ENCODE peak calls at places on chromosomes 3 and 15, in eight cellular contexts. One of them, this sample, is unnamed. For H3K27me3, the result is how much of the 10 kb centered on the place peaks cover.

GRCh38 chr15:58462973-58463663 is 31.3 kb downstream of the LIPC start:
- DNase-seq in esophagus muscularis mucosa: no peak
- DNase-seq in cardiac muscle cell: no peak
- DNase-seq in heart left ventricle: no peak
- DNase-seq in lower lobe of right lung: no peak
- DNase-seq in SJSA1: no peak
- DNase-seq in fibroblast of lung: no peak
- DNase-seq in left ventricle myocardium inferior: no peak
- DNase-seq in this sample: no peak

GRCh38 chr3:160665784-160666526 is 11.0 kb upstream of the ARL14 start:
- DNase-seq in SJSA1: peak
- DNase-seq in fibroblast of lung: peak
- DNase-seq in esophagus muscularis mucosa: no peak
- DNase-seq in left ventricle myocardium inferior: no peak
- DNase-seq in heart left ventricle: no peak
- DNase-seq in cardiac muscle cell: peak
- DNase-seq in lower lobe of right lung: no peak
- DNase-seq in this sample: no peak

GRCh38 chr3:194808709-194809108 is 123.0 kb downstream of the FAM43A start:
- DNase-seq in cardiac muscle cell: no peak
- DNase-seq in left ventricle myocardium inferior: no peak
- DNase-seq in esophagus muscularis mucosa: no peak
- DNase-seq in heart left ventricle: no peak
- DNase-seq in lower lobe of right lung: no peak
- DNase-seq in SJSA1: peak
- DNase-seq in fibroblast of lung: peak
- DNase-seq in this sample: no peak

GRCh38 chr3:16533928-16534913 is 20.7 kb upstream of the RFTN1 start:
- DNase-seq in esophagus muscularis mucosa: no peak
- DNase-seq in cardiac muscle cell: no peak
- DNase-seq in SJSA1: no peak
- DNase-seq in lower lobe of right lung: no peak
- DNase-seq in fibroblast of lung: no peak
- DNase-seq in heart left ventricle: no peak
- DNase-seq in left ventricle myocardium inferior: no peak
- DNase-seq in this sample: no peak

GRCh38 chr15:82764740-82765139 is 41.1 kb downstream of the FSD2 start:
- DNase-seq in esophagus muscularis mucosa: no peak
- DNase-seq in fibroblast of lung: no peak
- DNase-seq in SJSA1: no peak
- DNase-seq in heart left ventricle: no peak
- DNase-seq in left ventricle myocardium inferior: no peak
- DNase-seq in cardiac muscle cell: no peak
- DNase-seq in lower lobe of right lung: no peak
- DNase-seq in this sample: no peak

GRCh38 chr3:57961828-57962447 is 46.3 kb upstream of the FLNB start:
- DNase-seq in heart left ventricle: no peak
- DNase-seq in SJSA1: no peak
- DNase-seq in cardiac muscle cell: peak
- DNase-seq in left ventricle myocardium inferior: no peak
- DNase-seq in fibroblast of lung: peak
- DNase-seq in lower lobe of right lung: no peak
- DNase-seq in esophagus muscularis mucosa: no peak
- DNase-seq in this sample: no peak

GRCh38 chr3:15241341-15241740 is 35.3 kb downstream of the CAPN7 start:
- DNase-seq in cardiac muscle cell: peak
- DNase-seq in SJSA1: no peak
- DNase-seq in lower lobe of right lung: no peak
- DNase-seq in left ventricle myocardium inferior: no peak
- DNase-seq in fibroblast of lung: peak
- DNase-seq in esophagus muscularis mucosa: no peak
- DNase-seq in heart left ventricle: no peak
- DNase-seq in this sample: no peak

GRCh38 chr3:197305854-197306253 is 7.4 kb upstream of the DLG1 start:
- DNase-seq in esophagus muscularis mucosa: no peak
- DNase-seq in left ventricle myocardium inferior: no peak
- DNase-seq in fibroblast of lung: peak
- DNase-seq in lower lobe of right lung: no peak
- DNase-seq in SJSA1: no peak
- DNase-seq in cardiac muscle cell: peak
- DNase-seq in heart left ventricle: no peak
- DNase-seq in this sample: no peak

GRCh38 chr3:133890972-133891644 is 4.6 kb downstream of the RAB6B start:
- DNase-seq in fibroblast of lung: no peak
- DNase-seq in cardiac muscle cell: no peak
- DNase-seq in SJSA1: no peak
- DNase-seq in lower lobe of right lung: no peak
- DNase-seq in heart left ventricle: no peak
- DNase-seq in esophagus muscularis mucosa: peak
- DNase-seq in left ventricle myocardium inferior: no peak
- DNase-seq in this sample: no peak

GRCh38 chr3:28949580-28949979 is 331.3 kb upstream of the RBMS3 start:
- DNase-seq in cardiac muscle cell: no peak
- DNase-seq in lower lobe of right lung: no peak
- DNase-seq in SJSA1: no peak
- DNase-seq in heart left ventricle: no peak
- DNase-seq in left ventricle myocardium inferior: no peak
- DNase-seq in fibroblast of lung: no peak
- DNase-seq in esophagus muscularis mucosa: no peak
- DNase-seq in this sample: no peak

GRCh38 chr3:194312743-194313281 is 38.3 kb downstream of the CPN2 start:
- DNase-seq in cardiac muscle cell: peak
- DNase-seq in left ventricle myocardium inferior: no peak
- DNase-seq in heart left ventricle: no peak
- DNase-seq in SJSA1: no peak
- DNase-seq in lower lobe of right lung: no peak
- DNase-seq in fibroblast of lung: peak
- DNase-seq in esophagus muscularis mucosa: peak
- DNase-seq in this sample: peak

GRCh38 chr3:45479627-45480026 is 91.3 kb downstream of the LARS2 start:
- DNase-seq in fibroblast of lung: peak
- DNase-seq in left ventricle myocardium inferior: no peak
- DNase-seq in heart left ventricle: no peak
- DNase-seq in lower lobe of right lung: no peak
- DNase-seq in esophagus muscularis mucosa: no peak
- DNase-seq in cardiac muscle cell: peak
- DNase-seq in SJSA1: peak
- DNase-seq in this sample: no peak

GRCh38 chr3:59802045-59802444 is 752.2 kb upstream of the CFAP20DC start:
- DNase-seq in SJSA1: no peak
- DNase-seq in left ventricle myocardium inferior: no peak
- DNase-seq in esophagus muscularis mucosa: no peak
- DNase-seq in lower lobe of right lung: no peak
- DNase-seq in cardiac muscle cell: no peak
- DNase-seq in heart left ventricle: no peak
- DNase-seq in fibroblast of lung: no peak
- DNase-seq in this sample: no peak

GRCh38 chr3:63960048-63960711 is 48.0 kb upstream of the SCAANT1 start:
- DNase-seq in heart left ventricle: peak
- DNase-seq in fibroblast of lung: peak
- DNase-seq in esophagus muscularis mucosa: no peak
- DNase-seq in left ventricle myocardium inferior: no peak
- DNase-seq in SJSA1: peak
- DNase-seq in lower lobe of right lung: no peak
- DNase-seq in cardiac muscle cell: peak
- DNase-seq in this sample: no peak

GRCh38 chr15:90201150-90201943 is at the start of gene SEMA4B:
- DNase-seq in SJSA1: peak
- DNase-seq in left ventricle myocardium inferior: peak
- DNase-seq in fibroblast of lung: peak
- DNase-seq in esophagus muscularis mucosa: no peak
- DNase-seq in lower lobe of right lung: peak
- DNase-seq in cardiac muscle cell: peak
- DNase-seq in heart left ventricle: peak
- DNase-seq in this sample: peak

GRCh38 chr3:14278265-14278798 is 99.7 kb downstream of the LSM3 start:
- DNase-seq in fibroblast of lung: no peak
- DNase-seq in esophagus muscularis mucosa: no peak
- DNase-seq in heart left ventricle: no peak
- DNase-seq in left ventricle myocardium inferior: no peak
- DNase-seq in lower lobe of right lung: no peak
- DNase-seq in cardiac muscle cell: no peak
- DNase-seq in SJSA1: no peak
- DNase-seq in this sample: no peak

GRCh38 chr3:148873270-148873927 is 8.3 kb downstream of the CPA3 start:
- DNase-seq in left ventricle myocardium inferior: no peak
- DNase-seq in SJSA1: no peak
- DNase-seq in esophagus muscularis mucosa: no peak
- DNase-seq in cardiac muscle cell: no peak
- DNase-seq in heart left ventricle: no peak
- DNase-seq in lower lobe of right lung: no peak
- DNase-seq in fibroblast of lung: peak
- DNase-seq in this sample: no peak

GRCh38 chr15:48766196-48766595 is 44.7 kb downstream of the CEP152 start:
- DNase-seq in esophagus muscularis mucosa: no peak
- DNase-seq in heart left ventricle: no peak
- DNase-seq in lower lobe of right lung: no peak
- DNase-seq in cardiac muscle cell: peak
- DNase-seq in fibroblast of lung: peak
- DNase-seq in SJSA1: no peak
- DNase-seq in left ventricle myocardium inferior: no peak
- DNase-seq in this sample: no peak

DNA sequence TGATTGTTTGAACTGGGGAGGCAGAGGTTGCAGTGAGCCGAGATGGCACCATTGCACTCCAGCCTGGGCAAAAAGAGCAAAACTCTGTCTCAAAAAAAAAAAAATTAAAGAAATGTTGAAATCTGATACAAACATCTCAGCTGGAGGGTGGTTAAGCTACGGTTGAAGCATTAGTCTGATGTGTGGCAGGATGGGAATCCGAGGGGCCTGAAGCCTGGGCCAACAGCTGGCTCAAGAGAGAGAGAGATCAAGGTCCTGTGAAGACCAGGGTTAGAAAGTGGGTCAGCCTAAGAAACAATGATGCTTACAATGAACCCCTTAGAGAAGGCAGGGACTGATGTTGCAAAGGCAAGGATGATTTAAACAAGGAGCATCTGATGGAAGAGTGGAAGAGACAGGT is 69.8 kb downstream of the CD200R1L start:
- DNase-seq in cardiac muscle cell: no peak
- DNase-seq in lower lobe of right lung: no peak
- DNase-seq in SJSA1: no peak
- DNase-seq in heart left ventricle: no peak
- DNase-seq in fibroblast of lung: no peak
- DNase-seq in left ventricle myocardium inferior: no peak
- DNase-seq in esophagus muscularis mucosa: no peak
- DNase-seq in this sample: no peak
- H3K27ac ChIP-seq in cardiac muscle cell: no peak
- H3K27ac ChIP-seq in lower lobe of right lung: no peak
- H3K27ac ChIP-seq in SJSA1: no peak
- H3K27ac ChIP-seq in heart left ventricle: no peak
- H3K27ac ChIP-seq in fibroblast of lung: peak
- H3K27ac ChIP-seq in left ventricle myocardium inferior: peak
- H3K27ac ChIP-seq in esophagus muscularis mucosa: peak
- H3K27ac ChIP-seq in this sample: no peak

GRCh38 chr15:65374831-65375401 is 2.9 kb downstream of the IGDCC3 start:
- DNase-seq in left ventricle myocardium inferior: no peak
- DNase-seq in cardiac muscle cell: no peak
- DNase-seq in lower lobe of right lung: no peak
- DNase-seq in SJSA1: no peak
- DNase-seq in esophagus muscularis mucosa: no peak
- DNase-seq in fibroblast of lung: peak
- DNase-seq in heart left ventricle: no peak
- DNase-seq in this sample: peak

GRCh38 chr15:65376767-65377104 is 1.1 kb downstream of the IGDCC3 start:
- DNase-seq in cardiac muscle cell: peak
- DNase-seq in heart left ventricle: no peak
- DNase-seq in left ventricle myocardium inferior: no peak
- DNase-seq in fibroblast of lung: no peak
- DNase-seq in esophagus muscularis mucosa: no peak
- DNase-seq in SJSA1: no peak
- DNase-seq in lower lobe of right lung: no peak
- DNase-seq in this sample: no peak

GRCh38 chr15:65374334-65374733 is 3.5 kb downstream of the IGDCC3 start:
- DNase-seq in cardiac muscle cell: no peak
- DNase-seq in left ventricle myocardium inferior: no peak
- DNase-seq in SJSA1: no peak
- DNase-seq in fibroblast of lung: no peak
- DNase-seq in heart left ventricle: no peak
- DNase-seq in lower lobe of right lung: no peak
- DNase-seq in esophagus muscularis mucosa: no peak
- DNase-seq in this sample: no peak

GRCh38 chr15:65377105-65377975 is 462 bp downstream of the IGDCC3 start:
- DNase-seq in left ventricle myocardium inferior: no peak
- DNase-seq in SJSA1: peak
- DNase-seq in fibroblast of lung: peak
- DNase-seq in cardiac muscle cell: peak
- DNase-seq in lower lobe of right lung: no peak
- DNase-seq in esophagus muscularis mucosa: no peak
- DNase-seq in heart left ventricle: no peak
- DNase-seq in this sample: peak

DNA sequence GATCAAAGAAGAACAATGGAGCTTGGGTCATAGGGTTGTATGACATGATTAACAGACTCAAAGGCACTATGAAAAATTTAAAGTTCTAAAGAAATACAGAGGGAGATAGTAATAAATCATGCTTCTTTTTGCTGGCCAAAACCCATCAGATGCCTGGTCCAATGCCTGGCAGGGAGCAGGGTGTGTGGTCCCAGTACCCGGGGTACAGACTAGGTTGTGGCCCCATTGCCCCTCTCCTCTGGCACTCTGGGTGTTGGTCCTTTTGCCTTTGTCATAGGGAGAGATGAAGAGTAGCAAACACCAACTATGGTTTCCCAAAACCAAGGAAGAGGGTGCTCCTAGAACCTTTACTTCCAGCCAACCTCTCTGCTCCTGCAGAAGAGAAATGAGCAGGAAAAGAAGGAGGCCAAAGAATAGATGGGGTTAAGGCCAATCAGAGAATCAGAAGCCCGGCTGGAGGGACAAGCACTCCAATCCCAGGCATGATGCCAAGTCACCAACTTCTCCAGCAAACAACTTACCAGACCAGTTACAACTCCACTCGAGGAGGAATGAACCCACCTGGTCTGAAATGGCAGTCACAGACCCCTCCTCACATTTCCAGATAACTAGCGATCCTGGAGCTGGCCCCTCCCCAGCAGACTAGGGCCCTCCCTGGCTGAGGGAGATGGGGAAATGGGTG is 1.8 kb downstream of the IGDCC3 start:
- DNase-seq in fibroblast of lung: no peak
- DNase-seq in left ventricle myocardium inferior: no peak
- DNase-seq in SJSA1: no peak
- DNase-seq in heart left ventricle: no peak
- DNase-seq in cardiac muscle cell: no peak
- DNase-seq in esophagus muscularis mucosa: no peak
- DNase-seq in lower lobe of right lung: no peak
- DNase-seq in this sample: peak
- H3K27me3 ChIP-seq in fibroblast of lung: under half
- H3K27me3 ChIP-seq in left ventricle myocardium inferior: half or more
- H3K27me3 ChIP-seq in SJSA1: half or more
- H3K27me3 ChIP-seq in heart left ventricle: under half
- H3K27me3 ChIP-seq in cardiac muscle cell: under half
- H3K27me3 ChIP-seq in esophagus muscularis mucosa: under half
- H3K27me3 ChIP-seq in lower lobe of right lung: half or more
- H3K27me3 ChIP-seq in this sample: half or more

GRCh38 chr3:172530566-172530965 is 7.3 kb upstream of the TNFSF10 start:
- DNase-seq in cardiac muscle cell: peak
- DNase-seq in lower lobe of right lung: no peak
- DNase-seq in fibroblast of lung: peak
- DNase-seq in esophagus muscularis mucosa: no peak
- DNase-seq in left ventricle myocardium inferior: no peak
- DNase-seq in heart left ventricle: no peak
- DNase-seq in SJSA1: no peak
- DNase-seq in this sample: no peak
- H3K27ac ChIP-seq in cardiac muscle cell: no peak
- H3K27ac ChIP-seq in lower lobe of right lung: peak
- H3K27ac ChIP-seq in fibroblast of lung: no peak
- H3K27ac ChIP-seq in esophagus muscularis mucosa: no peak
- H3K27ac ChIP-seq in left ventricle myocardium inferior: no peak
- H3K27ac ChIP-seq in heart left ventricle: no peak
- H3K27ac ChIP-seq in SJSA1: no peak
- H3K27ac ChIP-seq in this sample: no peak

GRCh38 chr3:186511245-186511644 is 32.9 kb downstream of the CRYGS start:
- DNase-seq in fibroblast of lung: no peak
- DNase-seq in esophagus muscularis mucosa: no peak
- DNase-seq in heart left ventricle: no peak
- DNase-seq in SJSA1: no peak
- DNase-seq in left ventricle myocardium inferior: no peak
- DNase-seq in cardiac muscle cell: no peak
- DNase-seq in lower lobe of right lung: no peak
- DNase-seq in this sample: no peak
- H3K27me3 ChIP-seq in fibroblast of lung: under half
- H3K27me3 ChIP-seq in esophagus muscularis mucosa: under half
- H3K27me3 ChIP-seq in heart left ventricle: under half
- H3K27me3 ChIP-seq in SJSA1: under half
- H3K27me3 ChIP-seq in left ventricle myocardium inferior: half or more
- H3K27me3 ChIP-seq in cardiac muscle cell: under half
- H3K27me3 ChIP-seq in lower lobe of right lung: under half
- H3K27me3 ChIP-seq in this sample: under half